ENCODE peak calls at places on chromosomes 5 and 9, in six cellular contexts. I is thoracic aorta, H is heart right ventricle, R is keratinocyte, L is PC-3, K is left lung. O is an unnamed sample.

GRCh38 chr9:112819635-112820496 is 69.3 kb downstream of the SNX30 start:
- DNase-seq in I (no peak), H (peak), R (no peak), L (peak), K (peak), O (no peak)

GRCh38 chr5:178118345-178118744 is 5.0 kb downstream of the N4BP3 start:
- DNase-seq in I (no peak), H (peak), R (no peak), L (no peak), K (no peak), O (no peak)

GRCh38 chr9:91898451-91899433 is 51.3 kb downstream of the ROR2 start:
- DNase-seq in I (no peak), H (no peak), R (no peak), L (no peak), K (no peak), O (no peak)

GRCh38 chr9:112790231-112790774 is 39.7 kb downstream of the SNX30 start:
- DNase-seq in I (no peak), H (no peak), R (no peak), L (no peak), K (no peak), O (no peak)

GRCh38 chr5:132060501-132061161 is at the start of gene IL3:
- DNase-seq in I (no peak), H (no peak), R (no peak), L (no peak), K (peak), O (no peak)

GRCh38 chr5:179906294-179906794 is 1.4 kb downstream of the TBC1D9B start:
- DNase-seq in I (no peak), H (no peak), R (no peak), L (no peak), K (no peak), O (no peak)

GRCh38 chr5:37951946-37952721 is 112.3 kb upstream of the GDNF start:
- DNase-seq in I (no peak), H (no peak), R (no peak), L (no peak), K (no peak), O (no peak)

GRCh38 chr9:92059669-92060068 is 55.5 kb downstream of the SPTLC1 start:
- DNase-seq in I (no peak), H (no peak), R (no peak), L (no peak), K (no peak), O (no peak)

GRCh38 chr5:171595801-171596231 is 176.4 kb downstream of the FGF18 start:
- DNase-seq in I (peak), H (no peak), R (no peak), L (peak), K (no peak), O (no peak)

GRCh38 chr5:50751064-50751657 is 84.7 kb downstream of the PARP8 start:
- DNase-seq in I (no peak), H (no peak), R (no peak), L (peak), K (no peak), O (no peak)

GRCh38 chr9:95785209-95785608 is 90.3 kb upstream of the ERCC6L2 start:
- DNase-seq in I (no peak), H (no peak), R (no peak), L (no peak), K (no peak), O (no peak)

GRCh38 chr5:128349044-128349629 is 188.9 kb downstream of the FBN2 start:
- DNase-seq in I (no peak), H (no peak), R (peak), L (peak), K (no peak), O (no peak)

GRCh38 chr5:115657125-115657882 is 31.5 kb upstream of the TMED7 start:
- DNase-seq in I (no peak), H (no peak), R (no peak), L (peak), K (no peak), O (no peak)

GRCh38 chr5:115661156-115661555 is 35.3 kb upstream of the TMED7 start:
- DNase-seq in I (no peak), H (no peak), R (no peak), L (no peak), K (no peak), O (no peak)

GRCh38 chr5:115655994-115656393 is 30.2 kb upstream of the TMED7 start:
- DNase-seq in I (no peak), H (no peak), R (no peak), L (no peak), K (no peak), O (no peak)

GRCh38 chr5:115657883-115658233 is 32.0 kb upstream of the TMED7 start:
- DNase-seq in I (no peak), H (no peak), R (peak), L (peak), K (no peak), O (no peak)

DNA sequence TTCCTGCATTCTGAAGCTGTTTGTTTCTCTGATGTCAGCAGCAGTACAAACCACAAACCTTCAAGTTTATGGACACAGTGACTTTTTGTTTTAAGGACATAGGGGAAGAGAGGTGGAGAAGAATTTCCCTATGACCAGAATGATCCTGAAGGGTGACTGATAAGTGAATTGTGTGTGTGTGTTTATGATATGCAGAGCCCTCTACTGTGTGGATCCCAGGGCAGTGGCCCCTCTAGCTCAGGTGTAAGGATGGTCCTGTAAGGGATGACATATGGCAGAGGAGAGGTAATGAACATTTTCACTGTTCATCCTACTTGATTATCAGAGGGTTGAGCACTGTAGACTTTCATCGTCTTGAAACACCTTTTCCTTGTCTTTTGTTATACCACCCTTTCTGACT is 30.6 kb upstream of the TMED7 start:
- DNase-seq in I (no peak), H (no peak), R (no peak), L (no peak), K (no peak), O (no peak)
- H3K27ac ChIP-seq in I (no peak), H (no peak), R (no peak), L (no peak), K (no peak), O (no peak)

GRCh38 chr5:11191673-11192072 is 430.6 kb upstream of the DAP start:
- DNase-seq in I (no peak), H (no peak), R (no peak), L (no peak), K (no peak), O (peak)
- H3K27ac ChIP-seq in I (no peak), H (no peak), R (no peak), L (no peak), K (no peak), O (peak)

DNA sequence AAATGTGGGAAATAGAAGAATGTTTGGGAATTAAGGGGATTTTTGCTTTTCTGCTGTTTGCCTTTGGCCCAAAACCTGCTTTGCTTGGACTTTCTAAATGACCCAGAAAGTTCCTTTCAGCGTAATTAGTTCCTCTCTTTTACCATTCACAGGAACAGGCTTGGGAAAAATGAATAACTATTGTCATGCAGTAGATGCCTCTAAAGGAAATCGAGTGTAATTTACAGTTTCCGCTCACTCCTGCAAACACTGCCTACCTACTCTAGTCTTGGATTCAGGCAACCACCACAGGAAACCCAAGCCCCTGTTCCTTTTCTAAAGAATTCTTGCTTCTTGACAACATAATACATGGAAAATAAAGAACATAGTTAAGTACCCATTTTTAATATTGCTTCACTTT is 25.0 kb downstream of the TTC23L start:
- DNase-seq in I (no peak), H (no peak), R (no peak), L (no peak), K (no peak), O (no peak)
- H3K27ac ChIP-seq in I (no peak), H (no peak), R (no peak), L (no peak), K (no peak), O (no peak)

GRCh38 chr5:125703616-125704015 is 719.6 kb upstream of the GRAMD2B start:
- DNase-seq in I (no peak), H (no peak), R (peak), L (peak), K (no peak), O (no peak)

GRCh38 chr5:125696762-125697161 is 726.4 kb upstream of the GRAMD2B start:
- DNase-seq in I (no peak), H (no peak), R (peak), L (peak), K (no peak), O (no peak)

GRCh38 chr5:125698420-125698819 is 724.8 kb upstream of the GRAMD2B start:
- DNase-seq in I (no peak), H (no peak), R (no peak), L (no peak), K (no peak), O (no peak)

GRCh38 chr5:125699860-125700259 is 723.3 kb upstream of the GRAMD2B start:
- DNase-seq in I (no peak), H (no peak), R (no peak), L (no peak), K (no peak), O (no peak)

DNA sequence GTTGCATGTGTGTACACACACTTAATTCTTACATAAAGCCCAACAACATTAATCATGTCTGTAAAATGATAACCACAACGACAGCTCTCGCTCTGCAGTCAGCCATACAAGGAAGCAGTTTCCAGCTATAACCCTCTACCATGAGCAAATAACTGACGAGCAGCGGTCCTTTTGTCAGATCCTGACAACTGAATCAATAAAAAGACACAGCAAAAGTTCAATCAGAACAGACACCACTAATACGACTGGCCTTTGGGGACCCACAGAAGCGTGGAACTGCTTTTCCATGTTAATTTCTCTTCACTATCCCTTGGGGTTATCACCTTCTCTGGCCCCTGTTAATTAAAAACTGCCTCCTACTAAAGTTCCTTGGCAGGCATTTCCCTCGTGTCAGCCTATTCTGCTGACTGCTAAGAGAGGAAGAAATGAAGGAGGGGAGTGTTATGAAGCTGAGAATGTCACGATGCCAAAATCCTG is 722.8 kb upstream of the GRAMD2B start:
- DNase-seq in I (no peak), H (no peak), R (no peak), L (peak), K (no peak), O (no peak)
- H3K27ac ChIP-seq in I (no peak), H (no peak), R (no peak), L (no peak), K (peak), O (no peak)

O was measured in caudate nucleus.